ENCODE peak calls at places on chromosomes 2 and 18, in ten cellular contexts. G is neural progenitor cell, A is pancreas, B is foreskin fibroblast, H is dorsolateral prefrontal cortex, N is brain microvascular endothelial cell, D is heart left ventricle, Q is fibroblast of pulmonary artery, T is cardiac fibroblast, M is tibial artery. W is an unnamed sample.

GRCh38 chr2:176769499-176770350 is 442.9 kb upstream of the HNRNPA3 start:
- DNase-seq in B (no peak), N (no peak), A (no peak), D (no peak), Q (no peak), G (no peak), T (no peak), H (no peak), M (no peak), W (no peak)

GRCh38 chr18:57916684-57917083 is 113.6 kb upstream of the ATP8B1 start:
- DNase-seq in B (no peak), T (peak), N (no peak), D (no peak), Q (no peak), M (no peak), A (no peak), H (no peak), G (no peak), W (no peak)

GRCh38 chr2:74548919-74549684 is 4.6 kb downstream of the LOXL3 start:
- DNase-seq in T (peak), N (peak), G (peak), D (peak), M (peak), Q (no peak), B (peak), A (peak), H (no peak), W (no peak)

GRCh38 chr2:99335911-99336779 is at the start of gene TXNDC9:
- DNase-seq in B (peak), D (peak), M (peak), T (peak), N (peak), A (peak), G (peak), Q (peak), H (peak), W (peak)

GRCh38 chr2:11159574-11160170 is 4.4 kb downstream of the SLC66A3 start:
- DNase-seq in N (no peak), G (no peak), M (no peak), H (no peak), D (no peak), T (no peak), A (no peak), B (no peak), Q (no peak), W (no peak)

GRCh38 chr2:41781082-41781481 is 266.7 kb upstream of the PKDCC start:
- DNase-seq in T (peak), M (no peak), G (no peak), H (no peak), N (no peak), Q (no peak), D (no peak), B (peak), A (no peak), W (no peak)

GRCh38 chr18:23970161-23971153 is 44.1 kb upstream of the TTC39C start:
- DNase-seq in D (no peak), T (no peak), B (no peak), H (no peak), Q (no peak), G (no peak), A (no peak), M (no peak), N (no peak), W (no peak)

GRCh38 chr18:72762505-72763122 is 105.2 kb downstream of the NETO1 start:
- DNase-seq in Q (peak), B (peak), D (no peak), A (no peak), M (no peak), T (peak), G (peak), N (peak), H (no peak), W (peak)

GRCh38 chr2:181077128-181077709 is 96.8 kb downstream of the UBE2E3 start:
- DNase-seq in N (peak), B (peak), A (no peak), G (peak), D (no peak), H (no peak), M (no peak), Q (peak), T (peak), W (peak)

GRCh38 chr2:165573534-165574461 is 104.3 kb downstream of the CSRNP3 start:
- DNase-seq in H (peak), T (peak), Q (peak), D (peak), A (peak), M (peak), G (peak), B (no peak), N (peak), W (peak)

GRCh38 chr2:196291873-196292800 is 120.8 kb upstream of the STK17B start:
- DNase-seq in T (no peak), H (no peak), G (no peak), D (no peak), N (no peak), M (no peak), B (no peak), Q (no peak), A (no peak), W (peak)

GRCh38 chr2:190599073-190599472 is 49.8 kb upstream of the NAB1 start:
- DNase-seq in Q (peak), G (no peak), D (no peak), M (no peak), B (no peak), A (no peak), H (no peak), T (peak), N (no peak), W (no peak)

GRCh38 chr2:234026111-234026510 is 24.4 kb upstream of the SPP2 start:
- DNase-seq in A (no peak), G (no peak), B (peak), T (no peak), D (no peak), Q (no peak), H (no peak), N (peak), M (no peak), W (no peak)

GRCh38 chr18:33757037-33757436 is 179.0 kb downstream of the ASXL3 start:
- DNase-seq in M (no peak), N (no peak), G (no peak), H (no peak), Q (no peak), T (peak), A (no peak), D (no peak), B (peak), W (no peak)

GRCh38 chr18:48003426-48004349 is 73.2 kb upstream of the SMAD2 start:
- DNase-seq in H (no peak), N (peak), D (peak), T (peak), M (no peak), B (peak), Q (peak), G (no peak), A (peak), W (peak)

GRCh38 chr2:84474176-84474575 is 15.1 kb upstream of the SUCLG1 start:
- DNase-seq in H (no peak), B (no peak), N (no peak), D (no peak), G (no peak), M (no peak), T (no peak), Q (no peak), A (peak), W (no peak)

GRCh38 chr2:9167718-9168657 is 38.6 kb upstream of the ASAP2 start:
- DNase-seq in A (no peak), B (no peak), G (peak), T (no peak), Q (no peak), H (no peak), N (no peak), M (no peak), D (no peak), W (no peak)

GRCh38 chr2:145724499-145724898 is 1204.6 kb upstream of the ZEB2 start:
- DNase-seq in A (no peak), Q (no peak), H (no peak), N (peak), G (no peak), B (no peak), T (peak), M (no peak), D (no peak), W (no peak)

GRCh38 chr2:162091325-162092007 is 17.5 kb upstream of the DPP4 start:
- DNase-seq in B (peak), Q (no peak), H (no peak), A (no peak), N (no peak), T (no peak), G (no peak), D (no peak), M (no peak), W (no peak)

GRCh38 chr2:196511258-196511971 is 128.1 kb upstream of the CCDC150 start:
- DNase-seq in B (no peak), G (no peak), H (no peak), T (no peak), M (no peak), D (no peak), A (no peak), N (no peak), Q (no peak), W (no peak)

GRCh38 chr2:106053116-106053515 is 141.0 kb downstream of the UXS1 start:
- DNase-seq in D (no peak), M (no peak), Q (peak), N (peak), T (peak), A (no peak), G (no peak), H (no peak), B (peak), W (peak)

GRCh38 chr18:24078391-24078790 is 60.5 kb upstream of the CABYR start:
- DNase-seq in T (no peak), M (no peak), A (no peak), Q (no peak), G (peak), H (no peak), N (no peak), B (no peak), D (no peak), W (no peak)

GRCh38 chr2:95026471-95027368 is 1.2 kb downstream of the MAL start:
- DNase-seq in Q (no peak), D (no peak), T (no peak), G (no peak), A (no peak), H (no peak), B (no peak), M (no peak), N (no peak), W (no peak)

GRCh38 chr2:147006724-147007123 is 838.1 kb upstream of the ACVR2A start:
- DNase-seq in H (no peak), A (no peak), B (peak), G (no peak), M (no peak), N (no peak), T (peak), Q (peak), D (no peak), W (no peak)

GRCh38 chr18:79348066-79348465 is 47.7 kb upstream of the NFATC1 start:
- DNase-seq in T (peak), A (no peak), D (no peak), Q (no peak), M (no peak), H (no peak), N (no peak), G (no peak), B (no peak), W (no peak)

GRCh38 chr2:71666094-71666474 is 212.7 kb downstream of the DYSF start:
- DNase-seq in B (no peak), G (no peak), H (no peak), N (no peak), Q (no peak), T (no peak), M (no peak), D (no peak), A (no peak), W (no peak)

GRCh38 chr18:64659186-64659585 is 510.3 kb upstream of the LINC00305 start:
- DNase-seq in B (no peak), N (no peak), Q (no peak), G (no peak), H (no peak), T (no peak), D (no peak), M (no peak), A (no peak), W (no peak)

GRCh38 chr2:105744909-105745853 is at the start of gene NCK2:
- DNase-seq in H (no peak), N (no peak), G (peak), B (peak), D (peak), Q (peak), T (peak), M (no peak), A (peak), W (no peak)

GRCh38 chr2:74223941-74224770 is 25.7 kb downstream of the MTHFD2 start:
- DNase-seq in G (no peak), M (no peak), B (peak), D (no peak), N (no peak), Q (no peak), A (no peak), H (no peak), T (peak), W (no peak)

GRCh38 chr2:96733931-96734330 is 5.9 kb downstream of the LMAN2L start:
- DNase-seq in Q (no peak), B (no peak), N (no peak), T (no peak), D (no peak), A (no peak), G (no peak), H (no peak), M (no peak), W (no peak)

GRCh38 chr2:22855761-22856184 is 529.2 kb upstream of the KLHL29 start:
- DNase-seq in T (no peak), Q (no peak), G (no peak), D (no peak), M (no peak), A (no peak), N (no peak), H (peak), B (no peak), W (no peak)

GRCh38 chr2:241796610-241797138 is 12.3 kb upstream of the NEU4 start:
- DNase-seq in Q (no peak), B (no peak), H (peak), A (no peak), D (no peak), N (no peak), M (no peak), G (no peak), T (no peak), W (no peak)

GRCh38 chr2:120177011-120177621 is 46.1 kb downstream of the TMEM185B start:
- DNase-seq in N (no peak), B (no peak), G (peak), D (peak), T (peak), M (no peak), Q (no peak), A (no peak), H (no peak), W (no peak)

GRCh38 chr18:35095983-35096676 is 54.9 kb downstream of the MAPRE2 start:
- DNase-seq in H (no peak), G (no peak), A (no peak), B (peak), M (no peak), N (peak), D (no peak), Q (no peak), T (peak), W (no peak)

GRCh38 chr2:144704696-144705095 is 184.8 kb upstream of the ZEB2 start:
- DNase-seq in M (no peak), B (no peak), Q (no peak), A (no peak), T (no peak), D (no peak), N (no peak), G (no peak), H (no peak), W (no peak)

GRCh38 chr2:28381225-28382180 is 11.2 kb upstream of the FOSL2 start:
- DNase-seq in M (no peak), H (no peak), G (no peak), T (no peak), B (no peak), D (no peak), A (no peak), N (no peak), Q (no peak), W (no peak)

GRCh38 chr18:40124107-40124506 is 1830.9 kb upstream of the PIK3C3 start:
- DNase-seq in B (peak), D (no peak), T (peak), M (no peak), G (no peak), A (no peak), N (peak), H (no peak), Q (peak), W (peak)

GRCh38 chr18:40121001-40121400 is 1834.0 kb upstream of the PIK3C3 start:
- DNase-seq in M (no peak), D (no peak), G (peak), A (no peak), T (no peak), Q (no peak), H (no peak), B (peak), N (no peak), W (no peak)
- TF ChIP-seq CTCF in M (no peak), D (no peak), G (no peak), A (no peak), T (no peak), Q (no peak), H (no peak), B (no peak), N (no peak), W (no peak)

GRCh38 chr18:62647179-62647578 is 68.2 kb upstream of the PHLPP1 start:
- DNase-seq in H (no peak), M (no peak), B (no peak), D (no peak), T (no peak), G (no peak), Q (no peak), A (no peak), N (no peak), W (no peak)

GRCh38 chr18:62655520-62656219 is 59.7 kb upstream of the PHLPP1 start:
- DNase-seq in B (no peak), D (no peak), N (no peak), T (no peak), H (no peak), A (no peak), M (no peak), Q (no peak), G (no peak), W (no peak)

DNA sequence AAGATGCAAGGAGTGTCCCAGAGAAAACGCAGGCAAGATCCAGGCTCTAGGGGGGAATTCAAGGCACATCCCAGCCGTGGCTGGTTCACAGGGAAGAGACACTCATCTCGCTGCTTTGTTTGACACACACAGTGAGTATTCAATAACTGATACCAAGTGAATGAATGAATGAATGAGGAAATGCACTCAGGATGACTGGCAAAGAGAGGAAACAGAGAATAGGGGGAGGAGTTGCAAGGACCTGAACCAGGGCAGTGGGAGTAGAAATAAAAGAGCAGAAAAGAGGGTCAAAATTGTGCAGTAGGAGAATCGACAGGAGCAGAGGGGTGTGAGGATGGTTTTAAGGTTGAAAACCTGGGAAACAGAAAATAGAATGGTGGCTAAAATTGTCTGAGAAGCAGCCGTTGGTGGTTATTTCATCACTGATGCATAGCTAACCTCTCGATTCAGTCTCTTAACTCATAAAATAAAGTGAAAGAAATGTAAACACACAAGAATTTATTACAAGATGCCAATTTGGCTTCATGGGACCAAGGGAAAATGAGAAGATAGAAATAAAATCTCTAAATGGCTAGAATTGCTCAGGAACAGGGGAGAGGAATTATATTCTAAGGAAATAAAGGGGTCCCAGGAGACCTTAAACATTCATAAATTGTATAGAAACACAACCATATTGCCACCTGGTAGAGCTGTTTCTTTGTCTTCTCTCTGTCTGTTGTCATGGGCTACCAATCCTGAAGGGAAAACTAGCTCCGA is 63.9 kb upstream of the PHLPP1 start:
- DNase-seq in B (no peak), A (no peak), D (no peak), G (no peak), Q (no peak), M (no peak), T (no peak), H (no peak), N (no peak), W (no peak)
- H3K4me3 ChIP-seq in B (no peak), A (no peak), D (no peak), G (no peak), Q (no peak), M (no peak), T (no peak), H (peak), N (no peak), W (no peak)

GRCh38 chr2:168596881-168597280 is 140.8 kb downstream of the CERS6 start:
- DNase-seq in G (no peak), D (no peak), N (peak), H (no peak), B (no peak), A (no peak), T (peak), M (no peak), Q (no peak), W (no peak)

GRCh38 chr2:168589236-168589635 is 133.2 kb downstream of the CERS6 start:
- DNase-seq in M (no peak), Q (no peak), G (no peak), B (no peak), T (no peak), A (no peak), D (no peak), H (no peak), N (no peak), W (no peak)

GRCh38 chr2:168592181-168592831 is 136.2 kb downstream of the CERS6 start:
- DNase-seq in M (no peak), B (no peak), T (no peak), G (peak), N (no peak), A (no peak), Q (no peak), D (no peak), H (no peak), W (no peak)

GRCh38 chr2:168594778-168595177 is 138.7 kb downstream of the CERS6 start:
- DNase-seq in G (no peak), D (no peak), M (no peak), Q (no peak), B (no peak), H (no peak), A (no peak), N (no peak), T (no peak), W (no peak)

DNA sequence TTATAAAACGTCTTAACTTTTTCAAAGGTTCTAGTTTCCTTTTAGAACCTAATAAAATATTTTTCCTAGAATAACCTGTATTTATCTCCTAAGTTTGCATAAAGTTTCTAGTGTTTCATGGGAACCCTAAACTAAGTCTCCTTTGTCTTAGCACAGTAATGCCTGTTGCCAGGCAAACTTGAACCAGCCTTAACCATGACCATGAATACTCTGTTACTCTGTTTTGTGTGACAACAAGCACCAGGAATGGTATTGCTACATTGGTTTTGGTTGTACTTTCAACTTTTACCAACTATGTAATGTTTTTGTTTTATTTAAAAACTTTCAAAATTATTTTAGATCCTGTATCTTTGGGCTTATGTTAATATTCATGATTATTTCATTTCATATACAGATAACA is 137.6 kb downstream of the CERS6 start:
- DNase-seq in N (no peak), T (no peak), M (no peak), H (no peak), B (peak), Q (no peak), D (no peak), G (no peak), A (no peak), W (no peak)
- TF ChIP-seq CTCF in N (no peak), T (no peak), M (no peak), H (no peak), B (no peak), Q (no peak), D (no peak), G (no peak), A (no peak), W (no peak)

DNA sequence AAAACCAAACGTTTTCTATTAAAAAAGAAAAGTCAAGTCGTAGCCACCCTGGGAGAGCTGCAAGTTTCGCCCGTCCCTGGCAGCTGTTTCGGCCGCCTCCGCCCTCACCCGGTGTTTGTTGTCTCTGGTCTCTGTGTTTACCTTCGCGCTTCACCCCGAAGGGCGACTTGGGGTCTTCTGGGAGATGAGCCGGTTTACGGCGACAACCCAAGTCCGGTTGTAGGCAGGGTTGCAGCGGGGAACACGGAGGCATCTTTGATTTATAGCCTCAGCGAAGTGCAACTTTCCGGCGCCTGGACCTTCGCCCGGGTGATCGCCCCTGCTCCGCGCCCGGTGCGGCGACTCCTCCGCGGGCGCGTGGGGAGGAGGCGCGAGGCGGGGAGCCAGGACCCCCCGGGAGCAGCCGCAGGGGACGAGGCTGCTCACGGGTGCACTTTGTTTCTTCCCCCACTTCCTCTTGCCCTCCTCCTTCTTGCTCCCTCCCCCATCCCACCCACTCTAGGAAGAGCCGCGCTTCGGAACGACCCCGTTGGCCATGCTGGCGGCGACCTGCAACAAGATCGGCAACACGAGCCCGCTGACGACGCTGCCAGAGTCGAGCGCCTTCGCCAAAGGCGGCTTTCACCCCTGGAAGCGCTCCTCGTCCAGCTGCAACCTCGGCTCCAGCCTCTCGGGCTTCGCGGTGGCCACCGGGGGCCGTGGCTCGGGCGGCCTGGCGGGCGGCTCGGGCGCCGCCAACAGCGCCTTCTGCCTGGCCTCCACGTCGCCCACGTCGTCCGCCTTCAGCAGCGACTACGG is 1.1 kb downstream of the SP9 start:
- DNase-seq in T (no peak), A (no peak), D (no peak), H (no peak), G (peak), Q (no peak), N (no peak), B (peak), M (no peak), W (no peak)
- H3K4me3 ChIP-seq in T (no peak), A (no peak), D (no peak), H (peak), G (peak), Q (no peak), N (peak), B (peak), M (peak), W (no peak)

W was measured in astrocyte of the cerebellum.